ENCODE peak calls at places on chromosomes 13 and 19, in five cellular contexts. T is dorsolateral prefrontal cortex, Z is T-cell, G is activated gamma-delta T cell treated with Interleukin-2 at 50 U/mL for 16 hours, B is psoas muscle. M is an unnamed sample.

GRCh38 chr13:76993473-76993872 is 1.6 kb downstream of the CLN5 start:
- DNase-seq in T (no peak), B (no peak), Z (no peak), G (no peak), M (no peak)

GRCh38 chr19:42140125-42140754 is 8.0 kb upstream of the POU2F2 start:
- DNase-seq in G (no peak), B (peak), Z (no peak), T (no peak), M (peak)

GRCh38 chr13:113904411-113904810 is 40.5 kb upstream of the GAS6 start:
- DNase-seq in G (no peak), T (no peak), Z (peak), B (peak), M (peak)

GRCh38 chr13:112771877-112772538 is 82.2 kb downstream of the ATP11A start:
- DNase-seq in T (no peak), Z (no peak), B (no peak), G (no peak), M (no peak)

GRCh38 chr13:107271226-107271625 is 703.3 kb upstream of the ARGLU1 start:
- DNase-seq in T (no peak), Z (no peak), G (no peak), B (no peak), M (no peak)

GRCh38 chr19:17052439-17052838 is 22.8 kb downstream of the HAUS8 start:
- DNase-seq in Z (peak), B (no peak), G (no peak), T (no peak), M (no peak)

GRCh38 chr19:56119585-56119978 is 1.5 kb downstream of the ZNF787 start:
- DNase-seq in T (no peak), G (no peak), Z (no peak), B (peak), M (no peak)

GRCh38 chr19:17679526-17680234 is 8.5 kb downstream of the UNC13A start:
- DNase-seq in G (no peak), T (no peak), B (no peak), Z (no peak), M (no peak)

GRCh38 chr13:35964764-35965163 is 166.4 kb downstream of the DCLK1 start:
- DNase-seq in T (no peak), G (no peak), B (no peak), Z (no peak), M (no peak)

GRCh38 chr19:3671680-3672574 is 28.3 kb downstream of the PIP5K1C start:
- DNase-seq in T (no peak), Z (no peak), G (no peak), B (no peak), M (no peak)

GRCh38 chr19:2213799-2214198 is 22.3 kb downstream of the PLEKHJ1 start:
- DNase-seq in G (no peak), B (no peak), T (no peak), Z (no peak), M (no peak)

GRCh38 chr13:47033216-47033615 is 136.4 kb upstream of the HTR2A start:
- DNase-seq in B (no peak), G (no peak), T (no peak), Z (no peak), M (no peak)

GRCh38 chr13:46332772-46333171 is 54.3 kb downstream of the RUBCNL start:
- DNase-seq in T (no peak), Z (no peak), B (no peak), G (no peak), M (no peak)

GRCh38 chr19:52901842-52902241 is 4.4 kb upstream of the ZNF320 start:
- DNase-seq in G (no peak), B (no peak), T (no peak), Z (no peak), M (no peak)

GRCh38 chr19:1182727-1183126 is 8.7 kb upstream of the SBNO2 start:
- DNase-seq in G (no peak), Z (no peak), B (no peak), T (no peak), M (no peak)

GRCh38 chr13:93227906-93228801 is 1.5 kb downstream of the GPC6 start:
- DNase-seq in G (no peak), T (peak), B (peak), Z (no peak), M (peak)

GRCh38 chr19:3606690-3607289 is at the start of gene TBXA2R:
- DNase-seq in Z (peak), G (peak), B (peak), T (peak), M (peak)

GRCh38 chr19:51592521-51592920 is 21.4 kb downstream of the ZNF175 start:
- DNase-seq in B (no peak), Z (no peak), T (no peak), G (no peak), M (no peak)

GRCh38 chr13:110392510-110393233 is 85.6 kb downstream of the COL4A2 start:
- DNase-seq in B (no peak), G (no peak), T (no peak), Z (no peak), M (no peak)

GRCh38 chr13:105184221-105184620 is 1351.2 kb downstream of the EFNB2 start:
- DNase-seq in B (no peak), T (no peak), G (no peak), Z (no peak), M (no peak)

GRCh38 chr13:68056816-68057710 is 826.9 kb upstream of the PCDH9 start:
- DNase-seq in Z (no peak), B (no peak), G (no peak), T (no peak), M (no peak)

GRCh38 chr19:11580665-11581418 is 3.4 kb upstream of the ACP5 start:
- DNase-seq in B (no peak), T (no peak), Z (no peak), G (no peak), M (no peak)

GRCh38 chr19:18292810-18293641 is 11.6 kb upstream of the JUND start:
- DNase-seq in Z (no peak), G (no peak), T (peak), B (peak), M (peak)

GRCh38 chr13:83935566-83935965 is 53.3 kb upstream of the SLITRK1 start:
- DNase-seq in T (no peak), Z (no peak), B (no peak), G (no peak), M (no peak)